ENCODE peak calls at places on chromosomes 7 and 10, in six cellular contexts. F is right cardiac atrium; A is adipocyte; W is stimulated activated CD8-positive, alpha-beta memory T cell treated with anti-CD3 and anti-CD28 coated beads, Interleukin-2, amount 100 ng/mL, for 1 hour; K is stimulated activated CD4-positive, alpha-beta T cell treated with anti-CD3 and anti-CD28 coated beads, TNF-alpha, amount 100 ng/mL, for 24 hours; Q is BJ. E is an unnamed sample.

GRCh38 chr10:28367865-28368541 is 65.1 kb upstream of the MPP7 start:
- DNase-seq in W (peak; percentile 22), F (peak; percentile 17), A (peak; percentile 19), Q (no peak), K (peak; percentile 42), E (peak; percentile 72)

GRCh38 chr10:89646833-89647570 is 2.0 kb upstream of the PANK1 start:
- DNase-seq in K (no peak), Q (no peak), W (no peak), F (no peak), A (no peak), E (no peak)

GRCh38 chr7:140049339-140050024 is 13.3 kb downstream of the PARP12 start:
- DNase-seq in Q (no peak), K (no peak), A (no peak), F (no peak), W (no peak), E (no peak)

GRCh38 chr7:50359995-50360925 is 55.7 kb downstream of the IKZF1 start:
- DNase-seq in F (no peak), K (peak; percentile 79), A (no peak), Q (no peak), W (peak; percentile 45), E (no peak)

GRCh38 chr10:118256825-118257570 is 85.1 kb downstream of the FAM204A start:
- DNase-seq in K (no peak), F (no peak), A (no peak), Q (no peak), W (no peak), E (no peak)

GRCh38 chr7:18241543-18242231 is 214.0 kb upstream of the PRPS1L1 start:
- DNase-seq in K (no peak), A (no peak), F (no peak), Q (no peak), W (no peak), E (peak; percentile 16)

GRCh38 chr10:101110856-101111523 is 20.1 kb upstream of the TLX1 start:
- DNase-seq in K (no peak), F (no peak), W (no peak), Q (no peak), A (no peak), E (no peak)

GRCh38 chr10:28530751-28531150 is 2.2 kb upstream of the WAC start:
- DNase-seq in Q (no peak), F (no peak), A (no peak), K (no peak), W (no peak), E (no peak)

GRCh38 chr7:51142741-51143390 is 173.7 kb downstream of the COBL start:
- DNase-seq in W (no peak), F (no peak), K (no peak), A (no peak), Q (no peak), E (no peak)

GRCh38 chr10:14947268-14947667 is 6.6 kb downstream of the DCLRE1C start:
- DNase-seq in W (no peak), K (no peak), A (no peak), F (no peak), Q (no peak), E (no peak)

GRCh38 chr10:5565205-5565545 is 40.4 kb downstream of the CALML3 start:
- DNase-seq in W (no peak), F (no peak), A (no peak), K (no peak), Q (no peak), E (no peak)